ENCODE peak calls at places on chromosomes 13 and 19, in six cellular contexts. One of them, this sample, is unnamed.

GRCh38 chr19:1935484-1936208 is 5.3 kb upstream of the CSNK1G2 start:
- DNase-seq in NCI-H524: no peak
- DNase-seq in stimulated activated CD4-positive, alpha-beta T cell treated with anti-CD3 and anti-CD28 coated beads, Interleukin-2, amount 100 ng/mL, for 48 hours: no peak
- DNase-seq in progenitor cell of endocrine pancreas: no peak
- DNase-seq in retina: no peak
- DNase-seq in EL: peak
- DNase-seq in this sample: no peak

GRCh38 chr13:70107498-70108271 is at the start of gene ATXN8OS:
- DNase-seq in stimulated activated CD4-positive, alpha-beta T cell treated with anti-CD3 and anti-CD28 coated beads, Interleukin-2, amount 100 ng/mL, for 48 hours: no peak
- DNase-seq in NCI-H524: peak
- DNase-seq in EL: no peak
- DNase-seq in retina: peak
- DNase-seq in progenitor cell of endocrine pancreas: peak
- DNase-seq in this sample: no peak

GRCh38 chr19:41376241-41376997 is at the start of gene TMEM91:
- DNase-seq in EL: no peak
- DNase-seq in NCI-H524: no peak
- DNase-seq in retina: peak
- DNase-seq in progenitor cell of endocrine pancreas: no peak
- DNase-seq in stimulated activated CD4-positive, alpha-beta T cell treated with anti-CD3 and anti-CD28 coated beads, Interleukin-2, amount 100 ng/mL, for 48 hours: no peak
- DNase-seq in this sample: no peak

GRCh38 chr19:55688422-55689218 is 13.6 kb downstream of the EPN1 start:
- DNase-seq in retina: peak
- DNase-seq in NCI-H524: peak
- DNase-seq in stimulated activated CD4-positive, alpha-beta T cell treated with anti-CD3 and anti-CD28 coated beads, Interleukin-2, amount 100 ng/mL, for 48 hours: no peak
- DNase-seq in progenitor cell of endocrine pancreas: no peak
- DNase-seq in EL: no peak
- DNase-seq in this sample: no peak

GRCh38 chr19:44746616-44746945 is 1.9 kb upstream of the BCL3 start:
- DNase-seq in retina: no peak
- DNase-seq in stimulated activated CD4-positive, alpha-beta T cell treated with anti-CD3 and anti-CD28 coated beads, Interleukin-2, amount 100 ng/mL, for 48 hours: no peak
- DNase-seq in NCI-H524: no peak
- DNase-seq in progenitor cell of endocrine pancreas: no peak
- DNase-seq in EL: no peak
- DNase-seq in this sample: no peak

GRCh38 chr13:31352467-31352866 is 152.7 kb downstream of the B3GLCT start:
- DNase-seq in progenitor cell of endocrine pancreas: no peak
- DNase-seq in retina: no peak
- DNase-seq in NCI-H524: no peak
- DNase-seq in stimulated activated CD4-positive, alpha-beta T cell treated with anti-CD3 and anti-CD28 coated beads, Interleukin-2, amount 100 ng/mL, for 48 hours: no peak
- DNase-seq in EL: no peak
- DNase-seq in this sample: no peak

GRCh38 chr13:30148171-30148754 is 159.1 kb downstream of the KATNAL1 start:
- DNase-seq in stimulated activated CD4-positive, alpha-beta T cell treated with anti-CD3 and anti-CD28 coated beads, Interleukin-2, amount 100 ng/mL, for 48 hours: no peak
- DNase-seq in retina: no peak
- DNase-seq in progenitor cell of endocrine pancreas: no peak
- DNase-seq in EL: no peak
- DNase-seq in NCI-H524: peak
- DNase-seq in this sample: no peak

GRCh38 chr13:97225533-97225932 is 3.4 kb downstream of the MBNL2 start:
- DNase-seq in retina: no peak
- DNase-seq in progenitor cell of endocrine pancreas: no peak
- DNase-seq in stimulated activated CD4-positive, alpha-beta T cell treated with anti-CD3 and anti-CD28 coated beads, Interleukin-2, amount 100 ng/mL, for 48 hours: no peak
- DNase-seq in EL: no peak
- DNase-seq in NCI-H524: no peak
- DNase-seq in this sample: no peak

GRCh38 chr19:30781519-30781918 is 409.3 kb downstream of the ZNF536 start:
- DNase-seq in stimulated activated CD4-positive, alpha-beta T cell treated with anti-CD3 and anti-CD28 coated beads, Interleukin-2, amount 100 ng/mL, for 48 hours: no peak
- DNase-seq in NCI-H524: no peak
- DNase-seq in progenitor cell of endocrine pancreas: no peak
- DNase-seq in EL: no peak
- DNase-seq in retina: no peak
- DNase-seq in this sample: no peak

GRCh38 chr13:59111711-59112110 is 1052.0 kb downstream of the DIAPH3 start:
- DNase-seq in stimulated activated CD4-positive, alpha-beta T cell treated with anti-CD3 and anti-CD28 coated beads, Interleukin-2, amount 100 ng/mL, for 48 hours: no peak
- DNase-seq in EL: no peak
- DNase-seq in progenitor cell of endocrine pancreas: no peak
- DNase-seq in retina: no peak
- DNase-seq in NCI-H524: no peak
- DNase-seq in this sample: no peak

GRCh38 chr13:87810391-87810801 is 139.2 kb downstream of the SLITRK5 start:
- DNase-seq in progenitor cell of endocrine pancreas: no peak
- DNase-seq in retina: no peak
- DNase-seq in NCI-H524: no peak
- DNase-seq in EL: no peak
- DNase-seq in stimulated activated CD4-positive, alpha-beta T cell treated with anti-CD3 and anti-CD28 coated beads, Interleukin-2, amount 100 ng/mL, for 48 hours: no peak
- DNase-seq in this sample: no peak

GRCh38 chr19:29477831-29478577 is 47.8 kb upstream of the VSTM2B start:
- DNase-seq in NCI-H524: no peak
- DNase-seq in progenitor cell of endocrine pancreas: no peak
- DNase-seq in stimulated activated CD4-positive, alpha-beta T cell treated with anti-CD3 and anti-CD28 coated beads, Interleukin-2, amount 100 ng/mL, for 48 hours: no peak
- DNase-seq in EL: no peak
- DNase-seq in retina: no peak
- DNase-seq in this sample: no peak

GRCh38 chr19:3857449-3858003 is 11.3 kb downstream of the ZFR2 start:
- DNase-seq in progenitor cell of endocrine pancreas: no peak
- DNase-seq in retina: no peak
- DNase-seq in stimulated activated CD4-positive, alpha-beta T cell treated with anti-CD3 and anti-CD28 coated beads, Interleukin-2, amount 100 ng/mL, for 48 hours: no peak
- DNase-seq in EL: no peak
- DNase-seq in NCI-H524: peak
- DNase-seq in this sample: no peak

GRCh38 chr19:35986664-35987570 is 8.1 kb upstream of the SDHAF1 start:
- DNase-seq in progenitor cell of endocrine pancreas: no peak
- DNase-seq in retina: peak
- DNase-seq in EL: no peak
- DNase-seq in NCI-H524: peak
- DNase-seq in stimulated activated CD4-positive, alpha-beta T cell treated with anti-CD3 and anti-CD28 coated beads, Interleukin-2, amount 100 ng/mL, for 48 hours: peak
- DNase-seq in this sample: no peak

GRCh38 chr13:72137782-72138181 is 270.8 kb upstream of the DACH1 start:
- DNase-seq in progenitor cell of endocrine pancreas: no peak
- DNase-seq in retina: no peak
- DNase-seq in EL: no peak
- DNase-seq in stimulated activated CD4-positive, alpha-beta T cell treated with anti-CD3 and anti-CD28 coated beads, Interleukin-2, amount 100 ng/mL, for 48 hours: no peak
- DNase-seq in NCI-H524: no peak
- DNase-seq in this sample: no peak

GRCh38 chr13:102234618-102235017 is 167.2 kb downstream of the FGF14 start:
- DNase-seq in retina: no peak
- DNase-seq in stimulated activated CD4-positive, alpha-beta T cell treated with anti-CD3 and anti-CD28 coated beads, Interleukin-2, amount 100 ng/mL, for 48 hours: no peak
- DNase-seq in EL: no peak
- DNase-seq in progenitor cell of endocrine pancreas: no peak
- DNase-seq in NCI-H524: no peak
- DNase-seq in this sample: no peak

GRCh38 chr13:99067160-99067985 is 89.5 kb upstream of the DOCK9 start:
- DNase-seq in retina: no peak
- DNase-seq in EL: peak
- DNase-seq in stimulated activated CD4-positive, alpha-beta T cell treated with anti-CD3 and anti-CD28 coated beads, Interleukin-2, amount 100 ng/mL, for 48 hours: no peak
- DNase-seq in NCI-H524: no peak
- DNase-seq in progenitor cell of endocrine pancreas: no peak
- DNase-seq in this sample: no peak

GRCh38 chr19:21611659-21612402 is 106.4 kb downstream of the ZNF429 start:
- DNase-seq in EL: no peak
- DNase-seq in NCI-H524: no peak
- DNase-seq in progenitor cell of endocrine pancreas: no peak
- DNase-seq in stimulated activated CD4-positive, alpha-beta T cell treated with anti-CD3 and anti-CD28 coated beads, Interleukin-2, amount 100 ng/mL, for 48 hours: no peak
- DNase-seq in retina: no peak
- DNase-seq in this sample: no peak

GRCh38 chr19:52189745-52190678 is at the start of gene PPP2R1A:
- DNase-seq in retina: peak
- DNase-seq in stimulated activated CD4-positive, alpha-beta T cell treated with anti-CD3 and anti-CD28 coated beads, Interleukin-2, amount 100 ng/mL, for 48 hours: peak
- DNase-seq in progenitor cell of endocrine pancreas: peak
- DNase-seq in EL: peak
- DNase-seq in NCI-H524: peak
- DNase-seq in this sample: peak

GRCh38 chr19:5648464-5648863 is 25.6 kb downstream of the SAFB start:
- DNase-seq in retina: no peak
- DNase-seq in EL: no peak
- DNase-seq in progenitor cell of endocrine pancreas: no peak
- DNase-seq in stimulated activated CD4-positive, alpha-beta T cell treated with anti-CD3 and anti-CD28 coated beads, Interleukin-2, amount 100 ng/mL, for 48 hours: no peak
- DNase-seq in NCI-H524: no peak
- DNase-seq in this sample: no peak

GRCh38 chr13:57629821-57630235 is 1.7 kb upstream of the PCDH17 start:
- DNase-seq in retina: peak
- DNase-seq in progenitor cell of endocrine pancreas: peak
- DNase-seq in stimulated activated CD4-positive, alpha-beta T cell treated with anti-CD3 and anti-CD28 coated beads, Interleukin-2, amount 100 ng/mL, for 48 hours: no peak
- DNase-seq in EL: no peak
- DNase-seq in NCI-H524: peak
- DNase-seq in this sample: peak

GRCh38 chr13:51731759-51732158 is 72.2 kb downstream of the DHRS12 start:
- DNase-seq in stimulated activated CD4-positive, alpha-beta T cell treated with anti-CD3 and anti-CD28 coated beads, Interleukin-2, amount 100 ng/mL, for 48 hours: no peak
- DNase-seq in NCI-H524: peak
- DNase-seq in retina: no peak
- DNase-seq in progenitor cell of endocrine pancreas: no peak
- DNase-seq in EL: peak
- DNase-seq in this sample: no peak

GRCh38 chr19:16944626-16945363 is 56.0 kb downstream of the F2RL3 start:
- DNase-seq in EL: no peak
- DNase-seq in stimulated activated CD4-positive, alpha-beta T cell treated with anti-CD3 and anti-CD28 coated beads, Interleukin-2, amount 100 ng/mL, for 48 hours: no peak
- DNase-seq in progenitor cell of endocrine pancreas: no peak
- DNase-seq in NCI-H524: no peak
- DNase-seq in retina: no peak
- DNase-seq in this sample: no peak

GRCh38 chr19:52248256-52248655 is 21.1 kb upstream of the ZNF766 start:
- DNase-seq in NCI-H524: peak
- DNase-seq in stimulated activated CD4-positive, alpha-beta T cell treated with anti-CD3 and anti-CD28 coated beads, Interleukin-2, amount 100 ng/mL, for 48 hours: peak
- DNase-seq in retina: no peak
- DNase-seq in EL: peak
- DNase-seq in progenitor cell of endocrine pancreas: no peak
- DNase-seq in this sample: no peak

GRCh38 chr19:51547397-51548212 is 16.1 kb upstream of the SIGLEC6 start:
- DNase-seq in NCI-H524: no peak
- DNase-seq in retina: no peak
- DNase-seq in progenitor cell of endocrine pancreas: no peak
- DNase-seq in stimulated activated CD4-positive, alpha-beta T cell treated with anti-CD3 and anti-CD28 coated beads, Interleukin-2, amount 100 ng/mL, for 48 hours: no peak
- DNase-seq in EL: no peak
- DNase-seq in this sample: no peak

GRCh38 chr19:993361-993830 is 6.8 kb upstream of the GRIN3B start:
- DNase-seq in progenitor cell of endocrine pancreas: no peak
- DNase-seq in NCI-H524: no peak
- DNase-seq in stimulated activated CD4-positive, alpha-beta T cell treated with anti-CD3 and anti-CD28 coated beads, Interleukin-2, amount 100 ng/mL, for 48 hours: no peak
- DNase-seq in retina: no peak
- DNase-seq in EL: no peak
- DNase-seq in this sample: no peak

GRCh38 chr13:95902736-95903135 is 150.5 kb downstream of the UGGT2 start:
- DNase-seq in stimulated activated CD4-positive, alpha-beta T cell treated with anti-CD3 and anti-CD28 coated beads, Interleukin-2, amount 100 ng/mL, for 48 hours: no peak
- DNase-seq in EL: no peak
- DNase-seq in NCI-H524: no peak
- DNase-seq in progenitor cell of endocrine pancreas: no peak
- DNase-seq in retina: no peak
- DNase-seq in this sample: no peak

GRCh38 chr13:21458457-21458815 is 667 bp downstream of the ZDHHC20 start:
- DNase-seq in stimulated activated CD4-positive, alpha-beta T cell treated with anti-CD3 and anti-CD28 coated beads, Interleukin-2, amount 100 ng/mL, for 48 hours: peak
- DNase-seq in progenitor cell of endocrine pancreas: peak
- DNase-seq in retina: no peak
- DNase-seq in EL: peak
- DNase-seq in NCI-H524: peak
- DNase-seq in this sample: no peak

GRCh38 chr19:661427-662196 is 1.4 kb downstream of the RNF126 start:
- DNase-seq in NCI-H524: no peak
- DNase-seq in stimulated activated CD4-positive, alpha-beta T cell treated with anti-CD3 and anti-CD28 coated beads, Interleukin-2, amount 100 ng/mL, for 48 hours: peak
- DNase-seq in EL: no peak
- DNase-seq in retina: no peak
- DNase-seq in progenitor cell of endocrine pancreas: no peak
- DNase-seq in this sample: no peak

GRCh38 chr19:41696402-41697197 is 8.5 kb upstream of the CEACAM7 start:
- DNase-seq in retina: no peak
- DNase-seq in stimulated activated CD4-positive, alpha-beta T cell treated with anti-CD3 and anti-CD28 coated beads, Interleukin-2, amount 100 ng/mL, for 48 hours: no peak
- DNase-seq in NCI-H524: no peak
- DNase-seq in EL: no peak
- DNase-seq in progenitor cell of endocrine pancreas: no peak
- DNase-seq in this sample: no peak

GRCh38 chr13:109389456-109389855 is 396.9 kb downstream of the IRS2 start:
- DNase-seq in EL: peak
- DNase-seq in retina: no peak
- DNase-seq in stimulated activated CD4-positive, alpha-beta T cell treated with anti-CD3 and anti-CD28 coated beads, Interleukin-2, amount 100 ng/mL, for 48 hours: no peak
- DNase-seq in progenitor cell of endocrine pancreas: no peak
- DNase-seq in NCI-H524: no peak
- DNase-seq in this sample: no peak

GRCh38 chr13:109145631-109146030 is 516.2 kb downstream of the MYO16 start:
- DNase-seq in retina: peak
- DNase-seq in stimulated activated CD4-positive, alpha-beta T cell treated with anti-CD3 and anti-CD28 coated beads, Interleukin-2, amount 100 ng/mL, for 48 hours: no peak
- DNase-seq in progenitor cell of endocrine pancreas: no peak
- DNase-seq in EL: peak
- DNase-seq in NCI-H524: peak
- DNase-seq in this sample: peak

GRCh38 chr13:101429733-101430132 is 13.4 kb upstream of the NALCN start:
- DNase-seq in NCI-H524: no peak
- DNase-seq in retina: no peak
- DNase-seq in progenitor cell of endocrine pancreas: no peak
- DNase-seq in stimulated activated CD4-positive, alpha-beta T cell treated with anti-CD3 and anti-CD28 coated beads, Interleukin-2, amount 100 ng/mL, for 48 hours: no peak
- DNase-seq in EL: no peak
- DNase-seq in this sample: no peak

GRCh38 chr13:113741101-113741731 is 17.8 kb upstream of the TMEM255B start:
- DNase-seq in EL: no peak
- DNase-seq in NCI-H524: no peak
- DNase-seq in retina: no peak
- DNase-seq in progenitor cell of endocrine pancreas: no peak
- DNase-seq in stimulated activated CD4-positive, alpha-beta T cell treated with anti-CD3 and anti-CD28 coated beads, Interleukin-2, amount 100 ng/mL, for 48 hours: no peak
- DNase-seq in this sample: no peak

GRCh38 chr13:68810660-68811059 is 1297.0 kb upstream of the ATXN8OS start:
- DNase-seq in NCI-H524: peak
- DNase-seq in retina: no peak
- DNase-seq in stimulated activated CD4-positive, alpha-beta T cell treated with anti-CD3 and anti-CD28 coated beads, Interleukin-2, amount 100 ng/mL, for 48 hours: no peak
- DNase-seq in EL: no peak
- DNase-seq in progenitor cell of endocrine pancreas: no peak
- DNase-seq in this sample: no peak

GRCh38 chr19:10430505-10431253 is 10.3 kb downstream of the PDE4A start:
- DNase-seq in retina: no peak
- DNase-seq in EL: no peak
- DNase-seq in stimulated activated CD4-positive, alpha-beta T cell treated with anti-CD3 and anti-CD28 coated beads, Interleukin-2, amount 100 ng/mL, for 48 hours: no peak
- DNase-seq in NCI-H524: no peak
- DNase-seq in progenitor cell of endocrine pancreas: no peak
- DNase-seq in this sample: no peak

GRCh38 chr19:55097864-55098715 is 19.3 kb downstream of the PPP1R12C start:
- DNase-seq in NCI-H524: no peak
- DNase-seq in retina: no peak
- DNase-seq in stimulated activated CD4-positive, alpha-beta T cell treated with anti-CD3 and anti-CD28 coated beads, Interleukin-2, amount 100 ng/mL, for 48 hours: no peak
- DNase-seq in EL: no peak
- DNase-seq in progenitor cell of endocrine pancreas: no peak
- DNase-seq in this sample: no peak

GRCh38 chr13:25478186-25478585 is 106.4 kb downstream of the ATP8A2 start:
- DNase-seq in EL: no peak
- DNase-seq in NCI-H524: no peak
- DNase-seq in retina: no peak
- DNase-seq in stimulated activated CD4-positive, alpha-beta T cell treated with anti-CD3 and anti-CD28 coated beads, Interleukin-2, amount 100 ng/mL, for 48 hours: no peak
- DNase-seq in progenitor cell of endocrine pancreas: no peak
- DNase-seq in this sample: peak

This sample was measured in NT2/D1.